ENCODE peak calls at places on chromosomes 13 and 19, in eight cellular contexts. N, P, M, U, X, V, Q and A are unnamed samples.

GRCh38 chr13:94251801-94252200 is 227.7 kb downstream of the DCT start:
- DNase-seq in N (no peak), P (no peak), M (no peak), U (no peak), X (no peak), V (peak; percentile 77), Q (no peak), A (no peak)

GRCh38 chr19:51986309-51987291 is at the start of gene ZNF350:
- DNase-seq in N (peak; percentile 74), P (peak; percentile 98), M (peak; percentile 86), U (peak; percentile 91), X (peak; percentile 87), V (peak; percentile 98), Q (peak; percentile 96), A (peak; percentile 98)

GRCh38 chr13:49731766-49732165 is 40.5 kb upstream of the EBPL start:
- DNase-seq in N (peak; percentile 14), P (peak; percentile 43), M (no peak), U (no peak), X (no peak), V (peak; percentile 81), Q (no peak), A (peak; percentile 89)

GRCh38 chr19:4449022-4449825 is 8.4 kb downstream of the UBXN6 start:
- DNase-seq in N (no peak), P (no peak), M (no peak), U (peak; percentile 97), X (peak; percentile 77), V (no peak), Q (no peak), A (no peak)

GRCh38 chr13:44920013-44920412 is 69.3 kb downstream of the NUFIP1 start:
- DNase-seq in N (no peak), P (no peak), M (no peak), U (no peak), X (no peak), V (no peak), Q (no peak), A (no peak)

GRCh38 chr13:49443327-49443688 is 556 bp downstream of the CAB39L start:
- DNase-seq in N (peak; percentile 2), P (peak; percentile 46), M (no peak), U (no peak), X (no peak), V (peak; percentile 36), Q (no peak), A (peak; percentile 57)

GRCh38 chr13:105346141-105346766 is 1189.2 kb downstream of the EFNB2 start:
- DNase-seq in N (peak; percentile 42), P (no peak), M (no peak), U (no peak), X (no peak), V (peak; percentile 94), Q (no peak), A (peak; percentile 6)

GRCh38 chr19:35216026-35216832 is 12.3 kb downstream of the FAM187B start:
- DNase-seq in N (no peak), P (no peak), M (no peak), U (no peak), X (no peak), V (no peak), Q (no peak), A (peak; percentile 47)

GRCh38 chr19:55484571-55485438 is at the start of gene NAT14:
- DNase-seq in N (no peak), P (peak; percentile 68), M (peak; percentile 67), U (no peak), X (no peak), V (peak; percentile 62), Q (peak; percentile 77), A (peak; percentile 77)

GRCh38 chr13:106555631-106556328 is 12.2 kb downstream of the ARGLU1 start:
- DNase-seq in N (no peak), P (no peak), M (no peak), U (no peak), X (no peak), V (peak; percentile 50), Q (no peak), A (peak; percentile 39)

GRCh38 chr13:113369189-113369588 is 5.3 kb upstream of the GRTP1 start:
- DNase-seq in N (no peak), P (no peak), M (no peak), U (no peak), X (no peak), V (no peak), Q (no peak), A (no peak)

GRCh38 chr19:42121036-42121621 is 11.1 kb downstream of the POU2F2 start:
- DNase-seq in N (no peak), P (no peak), M (no peak), U (no peak), X (no peak), V (no peak), Q (no peak), A (no peak)

GRCh38 chr19:19275166-19275565 is 2.1 kb upstream of the TM6SF2 start:
- DNase-seq in N (no peak), P (no peak), M (no peak), U (no peak), X (no peak), V (no peak), Q (no peak), A (no peak)

GRCh38 chr19:5718032-5718578 is 1.8 kb downstream of the LONP1 start:
- DNase-seq in N (no peak), P (no peak), M (no peak), U (no peak), X (no peak), V (peak; percentile 63), Q (no peak), A (peak; percentile 81)

GRCh38 chr13:103130681-103131210 is 64.5 kb upstream of the SLC10A2 start:
- DNase-seq in N (no peak), P (no peak), M (no peak), U (no peak), X (no peak), V (no peak), Q (no peak), A (no peak)

GRCh38 chr13:94776300-94776699 is 64.0 kb upstream of the SOX21 start:
- DNase-seq in N (no peak), P (no peak), M (no peak), U (no peak), X (no peak), V (no peak), Q (no peak), A (no peak)

GRCh38 chr13:74056829-74057564 is 77.2 kb downstream of the KLF12 start:
- DNase-seq in N (no peak), P (no peak), M (no peak), U (peak; percentile 61), X (no peak), V (no peak), Q (no peak), A (no peak)

GRCh38 chr13:51945149-51945548 is 66.1 kb downstream of the ATP7B start:
- DNase-seq in N (no peak), P (no peak), M (no peak), U (no peak), X (no peak), V (no peak), Q (no peak), A (no peak)

GRCh38 chr13:114043421-114044053 is 69.7 kb upstream of the C13orf46 start:
- DNase-seq in N (no peak), P (peak; percentile 48), M (no peak), U (peak; percentile 79), X (no peak), V (peak; percentile 91), Q (peak; percentile 75), A (peak; percentile 85)

GRCh38 chr19:49636230-49636932 is 3.6 kb downstream of the RRAS start:
- DNase-seq in N (no peak), P (no peak), M (no peak), U (no peak), X (no peak), V (no peak), Q (no peak), A (no peak)

GRCh38 chr19:44986389-44986788 is 14.9 kb upstream of the RELB start:
- DNase-seq in N (no peak), P (no peak), M (no peak), U (no peak), X (no peak), V (no peak), Q (no peak), A (no peak)

GRCh38 chr19:6743714-6744380 is 4.4 kb downstream of the TRIP10 start:
- DNase-seq in N (no peak), P (no peak), M (no peak), U (no peak), X (no peak), V (no peak), Q (no peak), A (no peak)

GRCh38 chr13:27821566-27821965 is 29.3 kb downstream of the GSX1 start:
- DNase-seq in N (no peak), P (no peak), M (no peak), U (no peak), X (no peak), V (no peak), Q (no peak), A (no peak)

GRCh38 chr13:48144413-48145035 is 49.6 kb upstream of the MED4 start:
- DNase-seq in N (no peak), P (peak; percentile 93), M (no peak), U (peak; percentile 29), X (no peak), V (no peak), Q (peak; percentile 86), A (peak; percentile 39)

GRCh38 chr13:24353736-24354135 is 44.4 kb downstream of the C1QTNF9 start:
- DNase-seq in N (no peak), P (no peak), M (no peak), U (no peak), X (no peak), V (no peak), Q (no peak), A (no peak)

GRCh38 chr19:17530586-17530985 is 19.1 kb downstream of the PGLS start:
- DNase-seq in N (no peak), P (peak; percentile 11), M (no peak), U (no peak), X (no peak), V (no peak), Q (peak; percentile 63), A (no peak)

GRCh38 chr19:2014731-2015610 is 543 bp downstream of the BTBD2 start:
- DNase-seq in N (no peak), P (peak; percentile 33), M (peak; percentile 23), U (no peak), X (no peak), V (no peak), Q (no peak), A (peak; percentile 67)

GRCh38 chr13:51249767-51250741 is 27.9 kb downstream of the FAM124A start:
- DNase-seq in N (no peak), P (peak; percentile 44), M (no peak), U (no peak), X (no peak), V (no peak), Q (no peak), A (peak; percentile 21)

GRCh38 chr13:90752070-90752469 is 595.4 kb upstream of the MIR17HG start:
- DNase-seq in N (no peak), P (no peak), M (no peak), U (no peak), X (no peak), V (no peak), Q (no peak), A (no peak)